ENCODE peak calls at places on chromosomes 7 and 10, in six cellular contexts. One of them, this sample, is unnamed.

GRCh38 chr10:104028146-104028545 is 57.5 kb downstream of the COL17A1 start:
- DNase-seq in stomach: no peak
- DNase-seq in NCI-H69: peak
- DNase-seq in AG08395: peak
- DNase-seq in globus pallidus: peak
- DNase-seq in PC-3: peak
- DNase-seq in this sample: no peak

GRCh38 chr10:12418725-12419278 is 69.5 kb downstream of the CAMK1D start:
- DNase-seq in stomach: no peak
- DNase-seq in NCI-H69: no peak
- DNase-seq in AG08395: no peak
- DNase-seq in globus pallidus: no peak
- DNase-seq in PC-3: no peak
- DNase-seq in this sample: no peak

GRCh38 chr10:97163646-97164535 is 21.9 kb downstream of the SLIT1 start:
- DNase-seq in stomach: no peak
- DNase-seq in NCI-H69: no peak
- DNase-seq in AG08395: no peak
- DNase-seq in globus pallidus: no peak
- DNase-seq in PC-3: no peak
- DNase-seq in this sample: no peak

GRCh38 chr10:74011762-74012161 is 13.8 kb downstream of the VCL start:
- DNase-seq in stomach: no peak
- DNase-seq in NCI-H69: peak
- DNase-seq in AG08395: peak
- DNase-seq in globus pallidus: peak
- DNase-seq in PC-3: peak
- DNase-seq in this sample: no peak

GRCh38 chr10:100124097-100124496 is 42.4 kb upstream of the CPN1 start:
- DNase-seq in stomach: no peak
- DNase-seq in NCI-H69: no peak
- DNase-seq in AG08395: no peak
- DNase-seq in globus pallidus: no peak
- DNase-seq in PC-3: no peak
- DNase-seq in this sample: no peak

GRCh38 chr7:85095816-85096215 is 91.0 kb downstream of the SEMA3D start:
- DNase-seq in stomach: no peak
- DNase-seq in NCI-H69: no peak
- DNase-seq in AG08395: no peak
- DNase-seq in globus pallidus: no peak
- DNase-seq in PC-3: no peak
- DNase-seq in this sample: no peak

GRCh38 chr10:96830511-96831199 is 1.4 kb upstream of the LCOR start:
- DNase-seq in stomach: peak
- DNase-seq in NCI-H69: peak
- DNase-seq in AG08395: peak
- DNase-seq in globus pallidus: peak
- DNase-seq in PC-3: peak
- DNase-seq in this sample: peak

GRCh38 chr7:36045275-36045674 is 107.8 kb upstream of the EEPD1 start:
- DNase-seq in stomach: no peak
- DNase-seq in NCI-H69: no peak
- DNase-seq in AG08395: no peak
- DNase-seq in globus pallidus: no peak
- DNase-seq in PC-3: peak
- DNase-seq in this sample: no peak

GRCh38 chr10:114486938-114487814 is 82.9 kb upstream of the AFAP1L2 start:
- DNase-seq in stomach: no peak
- DNase-seq in NCI-H69: peak
- DNase-seq in AG08395: no peak
- DNase-seq in globus pallidus: no peak
- DNase-seq in PC-3: peak
- DNase-seq in this sample: no peak

GRCh38 chr10:18279202-18279601 is 139.0 kb downstream of the CACNB2 start:
- DNase-seq in stomach: no peak
- DNase-seq in NCI-H69: no peak
- DNase-seq in AG08395: peak
- DNase-seq in globus pallidus: no peak
- DNase-seq in PC-3: no peak
- DNase-seq in this sample: no peak

GRCh38 chr7:19560111-19560883 is 148.5 kb downstream of the POLR1F start:
- DNase-seq in stomach: no peak
- DNase-seq in NCI-H69: peak
- DNase-seq in AG08395: peak
- DNase-seq in globus pallidus: no peak
- DNase-seq in PC-3: peak
- DNase-seq in this sample: no peak

GRCh38 chr10:130000918-130001317 is 36.8 kb upstream of the EBF3 start:
- DNase-seq in stomach: no peak
- DNase-seq in NCI-H69: no peak
- DNase-seq in AG08395: no peak
- DNase-seq in globus pallidus: no peak
- DNase-seq in PC-3: no peak
- DNase-seq in this sample: no peak

GRCh38 chr10:7787150-7787856 is 490 bp downstream of the KIN start:
- DNase-seq in stomach: no peak
- DNase-seq in NCI-H69: peak
- DNase-seq in AG08395: peak
- DNase-seq in globus pallidus: no peak
- DNase-seq in PC-3: no peak
- DNase-seq in this sample: no peak

GRCh38 chr7:28792858-28793257 is 165.3 kb downstream of the TRIL start:
- DNase-seq in stomach: no peak
- DNase-seq in NCI-H69: peak
- DNase-seq in AG08395: no peak
- DNase-seq in globus pallidus: no peak
- DNase-seq in PC-3: no peak
- DNase-seq in this sample: no peak

GRCh38 chr10:50594012-50594411 is 29.7 kb downstream of the SGMS1 start:
- DNase-seq in stomach: no peak
- DNase-seq in NCI-H69: peak
- DNase-seq in AG08395: peak
- DNase-seq in globus pallidus: no peak
- DNase-seq in PC-3: peak
- DNase-seq in this sample: no peak

This sample was measured in activated CD8-positive, alpha-beta memory T cell treated with anti-CD3 and anti-CD28 coated beads, Interleukin-2, amount 50 U/mL, for 4 hours.